ENCODE peak calls at places on chromosomes 16 and 17, in four cellular contexts. G is ovary; F is stimulated activated CD4-positive, alpha-beta T cell treated with anti-CD3 and anti-CD28 coated beads, Interleukin-1b, Interleukin-23, amount 100 ng/mL, for 24 hours; B is SJSA1. J is an unnamed sample.
A peak's percentile ranks its signal among the peaks of the same experiment; 100 is the strongest.

GRCh38 chr17:2018716-2019490 is 6.2 kb downstream of the RTN4RL1 start:
- DNase-seq in G (no peak), F (no peak), B (no peak), J (no peak)

GRCh38 chr17:2025622-2026309 is 632 bp upstream of the RTN4RL1 start:
- DNase-seq in F (no peak), G (peak; percentile 81), B (peak; percentile 68), J (no peak)

GRCh38 chr17:71527311-71527710 is 593.5 kb upstream of the SOX9 start:
- DNase-seq in G (no peak), B (no peak), F (no peak), J (no peak)

GRCh38 chr16:76976756-76977155 is 214.2 kb upstream of the MON1B start:
- DNase-seq in F (no peak), G (no peak), B (no peak), J (no peak)

GRCh38 chr16:77660311-77660710 is 62.0 kb upstream of the NUDT7 start:
- DNase-seq in F (no peak), B (no peak), G (no peak), J (peak; percentile 15)

GRCh38 chr17:50396261-50397110 is 837 bp downstream of the LRRC59 start:
- DNase-seq in B (peak; percentile 66), G (peak; percentile 50), F (no peak), J (peak; percentile 13)

GRCh38 chr17:39745335-39746144 is 7.8 kb downstream of the GRB7 start:
- DNase-seq in B (no peak), F (no peak), G (no peak), J (no peak)

GRCh38 chr16:22661161-22661647 is 150.5 kb downstream of the NPIPB5 start:
- DNase-seq in G (no peak), F (no peak), B (no peak), J (no peak)

GRCh38 chr17:47946929-47947397 is 5.6 kb downstream of the PNPO start:
- DNase-seq in F (peak; percentile 64), G (no peak), B (peak; percentile 81), J (peak; percentile 64)

GRCh38 chr16:678858-679807 is 1.1 kb upstream of the STUB1 start:
- DNase-seq in G (peak; percentile 83), B (peak; percentile 79), F (no peak), J (no peak)

GRCh38 chr16:5448798-5449197 is 351.2 kb upstream of the EEF2KMT start:
- DNase-seq in B (no peak), F (no peak), G (no peak), J (no peak)

GRCh38 chr17:56142325-56142724 is 10.9 kb upstream of the ANKFN1 start:
- DNase-seq in G (no peak), F (no peak), B (no peak), J (no peak)

GRCh38 chr17:65054602-65055001 is 1.9 kb downstream of the GNA13 start:
- DNase-seq in G (no peak), B (no peak), F (no peak), J (no peak)

GRCh38 chr16:11674818-11675560 is 6.7 kb downstream of the SNN start:
- DNase-seq in F (no peak), B (no peak), G (no peak), J (no peak)

GRCh38 chr16:57618306-57619132 is 9.9 kb upstream of the ADGRG1 start:
- DNase-seq in G (no peak), F (no peak), B (no peak), J (no peak)

GRCh38 chr17:53749178-53749577 is 73.5 kb upstream of the KIF2B start:
- DNase-seq in G (no peak), B (no peak), F (no peak), J (no peak)

GRCh38 chr17:33234930-33235685 is 58.0 kb downstream of the ASIC2 start:
- DNase-seq in F (no peak), G (peak; percentile 78), B (peak; percentile 55), J (no peak)

GRCh38 chr17:43679911-43680310 is 18.2 kb upstream of the MEOX1 start:
- DNase-seq in F (no peak), B (no peak), G (no peak), J (no peak)

GRCh38 chr17:52681486-52681885 is 523.0 kb upstream of the CA10 start:
- DNase-seq in F (no peak), G (no peak), B (no peak), J (no peak)

GRCh38 chr16:397135-397661 is at the start of gene NME4:
- DNase-seq in G (peak; percentile 68), F (no peak), B (peak; percentile 53), J (no peak)

GRCh38 chr16:69187387-69187890 is 475 bp downstream of the SNTB2 start:
- DNase-seq in F (peak; percentile 20), B (peak; percentile 55), G (peak; percentile 58), J (peak; percentile 32)

GRCh38 chr17:12296120-12296727 is 275.5 kb downstream of the MAP2K4 start:
- DNase-seq in G (no peak), B (no peak), F (no peak), J (no peak)

GRCh38 chr17:31623990-31624389 is 232.5 kb downstream of the RAB11FIP4 start:
- DNase-seq in G (no peak), F (no peak), B (no peak), J (no peak)

GRCh38 chr16:4261557-4262172 is 11.2 kb downstream of the TFAP4 start:
- DNase-seq in B (no peak), G (peak; percentile 70), F (peak; percentile 23), J (no peak)

GRCh38 chr16:30028438-30029093 is 2.5 kb downstream of the TLCD3B start:
- DNase-seq in F (no peak), G (peak; percentile 39), B (no peak), J (no peak)

GRCh38 chr17:83007504-83008475 is 71.6 kb upstream of the METRNL start:
- DNase-seq in B (peak; percentile 41), F (no peak), G (no peak), J (no peak)

GRCh38 chr17:61699694-61700093 is 108.7 kb upstream of the NACA2 start:
- DNase-seq in G (no peak), F (no peak), B (no peak), J (no peak)

GRCh38 chr16:88649924-88650748 is 717 bp downstream of the CYBA start:
- DNase-seq in F (no peak), B (no peak), G (no peak), J (no peak)

GRCh38 chr16:86038923-86039310 is 140.0 kb downstream of the IRF8 start:
- DNase-seq in B (no peak), G (no peak), F (no peak), J (no peak)

GRCh38 chr17:21199311-21199710 is 14.7 kb downstream of the TMEM11 start:
- DNase-seq in B (no peak), G (no peak), F (no peak), J (no peak)

GRCh38 chr17:34068506-34069035 is 186.5 kb upstream of the CCL2 start:
- DNase-seq in G (no peak), B (no peak), F (no peak), J (no peak)

GRCh38 chr16:81480856-81481821 is 36.5 kb downstream of the CMIP start:
- DNase-seq in G (no peak), F (no peak), B (no peak), J (no peak)

GRCh38 chr16:86134802-86135461 is 236.0 kb downstream of the IRF8 start:
- DNase-seq in B (peak; percentile 81), F (no peak), G (no peak), J (no peak)

GRCh38 chr16:58329147-58329546 is 34.3 kb upstream of the PRSS54 start:
- DNase-seq in F (no peak), G (no peak), B (no peak), J (no peak)

GRCh38 chr17:1899403-1900000 is 69.7 kb downstream of the RPA1 start:
- DNase-seq in F (no peak), B (no peak), G (no peak), J (no peak)

GRCh38 chr17:14451729-14452191 is 150.9 kb downstream of the HS3ST3B1 start:
- DNase-seq in F (no peak), G (no peak), B (no peak), J (no peak)

GRCh38 chr17:75922963-75923874 is 17.6 kb downstream of the FBF1 start:
- DNase-seq in F (no peak), G (peak; percentile 45), B (no peak), J (no peak)

GRCh38 chr16:49085689-49086088 is 195.9 kb downstream of the CBLN1 start:
- DNase-seq in F (no peak), G (no peak), B (no peak), J (no peak)

GRCh38 chr17:59074494-59074893 is 32.2 kb downstream of the TRIM37 start:
- DNase-seq in B (no peak), G (no peak), F (no peak), J (no peak)

GRCh38 chr16:86120982-86121242 is 221.9 kb downstream of the IRF8 start:
- DNase-seq in B (no peak), G (no peak), F (no peak), J (no peak)

J was measured in SW 1271.